ENCODE peak calls at places on chromosome 2, in seven cellular contexts. I, N, Y, K, M, E and B are unnamed samples.

GRCh38 chr2:191864623-191865521 is 18.0 kb upstream of the CAVIN2 start:
- DNase-seq in N (no peak), I (no peak), K (no peak), M (no peak), Y (no peak), E (no peak), B (peak)

GRCh38 chr2:213086566-213086965 is 64.8 kb downstream of the IKZF2 start:
- DNase-seq in K (no peak), I (no peak), E (no peak), M (no peak), N (no peak), Y (peak), B (no peak)

GRCh38 chr2:137220438-137220998 is 455.2 kb downstream of the THSD7B start:
- DNase-seq in M (no peak), I (no peak), N (no peak), K (no peak), Y (peak), E (no peak), B (no peak)

GRCh38 chr2:221100467-221101089 is 471.5 kb downstream of the EPHA4 start:
- DNase-seq in I (no peak), Y (no peak), K (no peak), E (no peak), M (no peak), N (no peak), B (no peak)

GRCh38 chr2:240737958-240738357 is 46.3 kb downstream of the AQP12A start:
- DNase-seq in Y (no peak), E (no peak), I (no peak), N (no peak), M (no peak), K (no peak), B (no peak)

GRCh38 chr2:8550481-8550880 is 131.4 kb upstream of the ID2 start:
- DNase-seq in I (no peak), Y (no peak), K (no peak), E (no peak), M (no peak), N (no peak), B (no peak)

GRCh38 chr2:109031481-109032228 is 42.6 kb upstream of the EDAR start:
- DNase-seq in N (peak), M (peak), K (peak), E (peak), Y (peak), I (peak), B (no peak)

GRCh38 chr2:150075831-150076230 is 411.6 kb downstream of the RND3 start:
- DNase-seq in I (no peak), M (no peak), E (no peak), K (no peak), N (no peak), Y (no peak), B (no peak)

GRCh38 chr2:12718662-12719399 is 2.1 kb downstream of the TRIB2 start:
- DNase-seq in E (no peak), I (no peak), Y (no peak), M (no peak), K (no peak), N (no peak), B (peak)

GRCh38 chr2:40489678-40489960 is 37.7 kb upstream of the SLC8A1 start:
- DNase-seq in E (no peak), I (no peak), M (no peak), N (no peak), K (no peak), Y (no peak), B (no peak)

GRCh38 chr2:188473306-188473705 is 181.6 kb downstream of the GULP1 start:
- DNase-seq in E (no peak), I (no peak), M (no peak), Y (no peak), N (no peak), K (no peak), B (no peak)

GRCh38 chr2:147331790-147332419 is 512.9 kb upstream of the ACVR2A start:
- DNase-seq in E (peak), K (no peak), M (no peak), Y (peak), N (peak), I (no peak), B (no peak)

GRCh38 chr2:240501531-240501991 is 56.2 kb downstream of the ANKMY1 start:
- DNase-seq in K (no peak), E (no peak), I (no peak), Y (no peak), N (no peak), M (peak), B (no peak)

GRCh38 chr2:25491966-25492532 is 150.3 kb upstream of the DNMT3A start:
- DNase-seq in N (no peak), E (no peak), K (no peak), M (no peak), I (no peak), Y (no peak), B (no peak)